ENCODE peak calls at places on chromosome 16, in ten cellular contexts. D, K, G, X, T, F, E, P, L and Y are unnamed samples.

GRCh38 chr16:84648595-84649510 is 542 bp downstream of the KLHL36 start:
- DNase-seq in F (peak; percentile 69), E (peak; percentile 21), D (peak; percentile 59), G (no peak), L (peak; percentile 72), K (peak; percentile 67), X (peak; percentile 33), P (peak; percentile 51), T (no peak), Y (no peak)

GRCh38 chr16:89093602-89094251 is at the start of gene ACSF3:
- DNase-seq in G (peak; percentile 66), T (peak; percentile 89), P (peak; percentile 48), X (peak; percentile 42), F (peak; percentile 69), D (peak; percentile 69), E (peak; percentile 35), L (no peak), K (no peak), Y (peak; percentile 62)

GRCh38 chr16:85940214-85940613 is 41.3 kb downstream of the IRF8 start:
- DNase-seq in K (no peak), T (no peak), X (no peak), E (no peak), L (peak; percentile 38), G (no peak), D (no peak), P (no peak), F (no peak), Y (no peak)

GRCh38 chr16:4505356-4506153 is 29.4 kb downstream of the HMOX2 start:
- DNase-seq in G (no peak), F (no peak), L (no peak), X (peak; percentile 76), K (no peak), T (peak; percentile 61), D (no peak), P (no peak), E (no peak), Y (no peak)

GRCh38 chr16:73176577-73177013 is 128.7 kb upstream of the ZFHX3 start:
- DNase-seq in E (no peak), F (no peak), X (no peak), T (no peak), G (no peak), K (no peak), D (peak; percentile 68), P (no peak), L (no peak), Y (no peak)

GRCh38 chr16:31093132-31093703 is 1.4 kb downstream of the VKORC1 start:
- DNase-seq in X (no peak), P (no peak), K (no peak), G (no peak), D (peak; percentile 73), F (no peak), L (peak; percentile 34), E (no peak), T (no peak), Y (peak; percentile 37)

GRCh38 chr16:25258856-25259179 is 1.2 kb upstream of the ZKSCAN2 start:
- DNase-seq in G (no peak), P (no peak), F (no peak), X (peak; percentile 1), L (no peak), T (no peak), D (no peak), E (no peak), K (no peak), Y (no peak)

GRCh38 chr16:12406158-12406557 is 397.5 kb downstream of the CPPED1 start:
- DNase-seq in E (no peak), K (no peak), G (no peak), F (no peak), L (no peak), D (no peak), X (no peak), P (no peak), T (no peak), Y (no peak)

GRCh38 chr16:23863511-23864422 is 28.0 kb downstream of the PRKCB start:
- DNase-seq in E (no peak), F (no peak), K (no peak), D (no peak), X (no peak), P (no peak), L (peak; percentile 26), T (no peak), G (no peak), Y (no peak)

GRCh38 chr16:5214466-5214865 is 116.9 kb upstream of the EEF2KMT start:
- DNase-seq in E (no peak), P (no peak), T (no peak), K (no peak), G (no peak), D (no peak), X (no peak), L (no peak), F (no peak), Y (no peak)

GRCh38 chr16:47258874-47259461 is 115.2 kb upstream of the NETO2 start:
- DNase-seq in P (no peak), X (no peak), E (no peak), F (no peak), D (peak; percentile 42), L (no peak), T (no peak), G (no peak), K (no peak), Y (no peak)

GRCh38 chr16:49499018-49499785 is 125.6 kb downstream of the C16orf78 start:
- DNase-seq in T (no peak), D (no peak), P (peak; percentile 4), E (no peak), K (no peak), L (no peak), G (peak; percentile 19), X (no peak), F (no peak), Y (no peak)

GRCh38 chr16:77273815-77274214 is 74.6 kb downstream of the SYCE1L start:
- DNase-seq in X (no peak), G (no peak), T (no peak), F (no peak), D (no peak), K (no peak), L (no peak), P (no peak), E (no peak), Y (no peak)

GRCh38 chr16:31502981-31503380 is 5.2 kb downstream of the RUSF1 start:
- DNase-seq in D (no peak), E (no peak), L (no peak), F (no peak), X (no peak), P (no peak), G (no peak), K (no peak), T (no peak), Y (no peak)

GRCh38 chr16:58345574-58346354 is 46.5 kb upstream of the GINS3 start:
- DNase-seq in K (no peak), E (no peak), X (no peak), G (no peak), P (no peak), T (no peak), L (no peak), D (no peak), F (no peak), Y (no peak)

GRCh38 chr16:79997257-79997656 is 396.7 kb upstream of the MAF start:
- DNase-seq in F (no peak), P (no peak), E (no peak), T (no peak), L (no peak), X (no peak), G (no peak), D (no peak), K (no peak), Y (no peak)

GRCh38 chr16:47416869-47417268 is 44.0 kb downstream of the ITFG1 start:
- DNase-seq in D (no peak), X (no peak), P (no peak), T (no peak), L (no peak), G (no peak), K (no peak), E (no peak), F (no peak), Y (no peak)

GRCh38 chr16:2361129-2361528 is 20.6 kb upstream of the ABCA3 start:
- DNase-seq in G (no peak), T (no peak), D (no peak), E (no peak), P (no peak), L (no peak), F (no peak), X (no peak), K (no peak), Y (no peak)

GRCh38 chr16:89417352-89417751 is 73.0 kb downstream of the ANKRD11 start:
- DNase-seq in E (no peak), P (no peak), G (no peak), D (no peak), T (no peak), X (no peak), F (no peak), L (peak; percentile 44), K (no peak), Y (no peak)

GRCh38 chr16:30927789-30928378 is 4.5 kb downstream of the FBXL19 start:
- DNase-seq in X (no peak), P (peak; percentile 53), T (no peak), D (no peak), F (no peak), L (peak; percentile 46), G (no peak), E (no peak), K (peak; percentile 55), Y (peak; percentile 72)

GRCh38 chr16:47533744-47534292 is 72.7 kb downstream of the PHKB start:
- DNase-seq in E (no peak), F (no peak), L (no peak), T (no peak), X (no peak), D (no peak), P (no peak), K (no peak), G (no peak), Y (no peak)

GRCh38 chr16:68251812-68252211 is 6.6 kb downstream of the PLA2G15 start:
- DNase-seq in X (no peak), L (no peak), T (no peak), F (peak; percentile 37), K (no peak), G (no peak), D (no peak), E (no peak), P (no peak), Y (no peak)
- H3K27ac ChIP-seq in X (no peak overlapping the region), L (no peak overlapping the region), T (no peak overlapping the region), F (peak overlapping the region; percentile 93), K (no peak overlapping the region), G (no peak overlapping the region), D (peak overlapping the region; percentile 35), E (no peak overlapping the region), P (no peak overlapping the region), Y (no peak overlapping the region)

GRCh38 chr16:87602005-87602790 is at the start of gene JPH3:
- DNase-seq in P (no peak), E (no peak), D (no peak), X (no peak), T (no peak), L (no peak), K (no peak), G (no peak), F (no peak), Y (no peak)
- H3K27ac ChIP-seq in P (no peak within 1 kb of the TSS), E (no peak within 1 kb of the TSS), D (no peak within 1 kb of the TSS), X (no peak within 1 kb of the TSS), T (no peak within 1 kb of the TSS), L (no peak within 1 kb of the TSS), K (no peak within 1 kb of the TSS), G (no peak within 1 kb of the TSS), F (no peak within 1 kb of the TSS), Y (no peak within 1 kb of the TSS)

GRCh38 chr16:51239196-51239595 is 88.1 kb upstream of the SALL1 start:
- DNase-seq in F (no peak), T (no peak), L (no peak), K (no peak), X (no peak), P (no peak), D (no peak), G (no peak), E (no peak), Y (no peak)
- H3K27ac ChIP-seq in F (no peak overlapping the region), T (no peak overlapping the region), L (no peak overlapping the region), K (no peak overlapping the region), X (no peak overlapping the region), P (no peak overlapping the region), D (no peak overlapping the region), G (no peak overlapping the region), E (no peak overlapping the region), Y (peak overlapping the region; percentile 96)

GRCh38 chr16:68993421-68993820 is 112.0 kb upstream of the HAS3 start:
- DNase-seq in F (no peak), E (no peak), P (no peak), K (no peak), L (no peak), X (no peak), D (no peak), G (no peak), T (no peak), Y (no peak)
- H3K27ac ChIP-seq in F (no peak overlapping the region), E (no peak overlapping the region), P (no peak overlapping the region), K (no peak overlapping the region), L (peak overlapping the region; percentile 41), X (no peak overlapping the region), D (no peak overlapping the region), G (no peak overlapping the region), T (no peak overlapping the region), Y (no peak overlapping the region)